ENCODE peak calls at places on chromosomes 1 and 21, in eight cellular contexts. U is MM.1S, S is HCT116, K is GM23338, E is fibroblast of lung, I is DND-41, R is K562, G is neural progenitor cell. F is an unnamed sample.

GRCh38 chr21:45545691-45546531 is 3.7 kb upstream of the SLC19A1 start:
- DNase-seq in I (no peak), S (no peak), K (no peak), G (no peak), R (no peak), U (no peak), E (no peak), F (no peak)

GRCh38 chr1:205497351-205497750 is 7.1 kb upstream of the CDK18 start:
- DNase-seq in U (no peak), R (no peak), S (no peak), E (no peak), G (no peak), K (no peak), I (no peak), F (no peak)

GRCh38 chr1:68049941-68050878 is at the start of gene DIRAS3:
- DNase-seq in S (peak; percentile 10), G (peak; percentile 37), U (peak; percentile 62), K (peak; percentile 44), R (no peak), E (peak; percentile 78), I (no peak), F (no peak)

GRCh38 chr1:59967141-59967697 is 40.6 kb upstream of the CYP2J2 start:
- DNase-seq in E (peak; percentile 73), I (no peak), K (no peak), G (peak; percentile 27), S (no peak), U (no peak), R (peak; percentile 50), F (no peak)

GRCh38 chr1:183711691-183712401 is 58.7 kb upstream of the APOBEC4 start:
- DNase-seq in G (peak; percentile 19), E (peak; percentile 77), U (no peak), I (no peak), S (no peak), R (no peak), K (no peak), F (peak; percentile 72)

GRCh38 chr1:151368745-151369610 is 3.5 kb downstream of the SELENBP1 start:
- DNase-seq in G (no peak), K (no peak), R (no peak), U (no peak), I (no peak), E (no peak), S (no peak), F (no peak)

GRCh38 chr1:61491497-61491896 is 233.4 kb downstream of the TM2D1 start:
- DNase-seq in E (peak; percentile 41), U (no peak), K (no peak), S (no peak), R (no peak), G (no peak), I (no peak), F (no peak)

GRCh38 chr1:83857108-83857507 is 141.8 kb downstream of the TTLL7 start:
- DNase-seq in E (peak; percentile 24), S (no peak), R (no peak), K (peak; percentile 23), G (peak; percentile 22), U (no peak), I (no peak), F (peak; percentile 36)

GRCh38 chr1:224621813-224622682 is 5.9 kb downstream of the CNIH3 start:
- DNase-seq in S (no peak), K (no peak), R (no peak), E (no peak), G (no peak), U (no peak), I (no peak), F (no peak)

GRCh38 chr1:14522331-14523241 is 75.9 kb upstream of the KAZN start:
- DNase-seq in G (peak; percentile 37), E (peak; percentile 90), R (peak; percentile 63), K (peak; percentile 55), I (no peak), S (no peak), U (no peak), F (no peak)

GRCh38 chr21:39029086-39029772 is 154.0 kb downstream of the PSMG1 start:
- DNase-seq in S (no peak), G (no peak), U (no peak), E (peak; percentile 48), K (no peak), I (no peak), R (no peak), F (no peak)

GRCh38 chr1:53572061-53572801 is 113.0 kb downstream of the DMRTB1 start:
- DNase-seq in R (no peak), S (peak; percentile 15), U (no peak), E (peak; percentile 66), G (peak; percentile 70), I (no peak), K (no peak), F (peak; percentile 73)

GRCh38 chr21:15124731-15125130 is 59.9 kb upstream of the NRIP1 start:
- DNase-seq in S (no peak), R (no peak), E (no peak), U (no peak), K (no peak), I (no peak), G (no peak), F (no peak)

GRCh38 chr1:208821939-208822338 is 577.8 kb upstream of the PLXNA2 start:
- DNase-seq in E (no peak), G (no peak), I (no peak), R (no peak), K (no peak), U (no peak), S (no peak), F (no peak)

GRCh38 chr1:24191860-24192259 is 4.8 kb upstream of the IFNLR1 start:
- DNase-seq in U (peak; percentile 36), I (no peak), E (peak; percentile 68), K (no peak), G (no peak), S (no peak), R (no peak), F (no peak)

GRCh38 chr1:71521655-71522264 is 440.9 kb upstream of the ZRANB2 start:
- DNase-seq in S (no peak), R (no peak), E (peak; percentile 32), G (peak; percentile 45), I (peak; percentile 59), K (peak; percentile 54), U (peak; percentile 53), F (peak; percentile 66)

GRCh38 chr1:26031903-26032220 is 10.3 kb downstream of the EXTL1 start:
- DNase-seq in K (no peak), G (no peak), R (no peak), E (no peak), U (no peak), I (no peak), S (no peak), F (no peak)

GRCh38 chr1:26028490-26028980 is 7.0 kb downstream of the EXTL1 start:
- DNase-seq in G (no peak), U (no peak), R (no peak), E (no peak), I (no peak), S (no peak), K (no peak), F (no peak)

GRCh38 chr1:26029054-26029863 is 7.7 kb downstream of the EXTL1 start:
- DNase-seq in I (no peak), S (no peak), E (no peak), G (no peak), K (no peak), U (no peak), R (peak; percentile 45), F (no peak)

GRCh38 chr1:26031196-26031902 is 9.8 kb downstream of the EXTL1 start:
- DNase-seq in U (no peak), R (no peak), S (no peak), G (no peak), K (no peak), I (no peak), E (peak; percentile 20), F (no peak)

DNA sequence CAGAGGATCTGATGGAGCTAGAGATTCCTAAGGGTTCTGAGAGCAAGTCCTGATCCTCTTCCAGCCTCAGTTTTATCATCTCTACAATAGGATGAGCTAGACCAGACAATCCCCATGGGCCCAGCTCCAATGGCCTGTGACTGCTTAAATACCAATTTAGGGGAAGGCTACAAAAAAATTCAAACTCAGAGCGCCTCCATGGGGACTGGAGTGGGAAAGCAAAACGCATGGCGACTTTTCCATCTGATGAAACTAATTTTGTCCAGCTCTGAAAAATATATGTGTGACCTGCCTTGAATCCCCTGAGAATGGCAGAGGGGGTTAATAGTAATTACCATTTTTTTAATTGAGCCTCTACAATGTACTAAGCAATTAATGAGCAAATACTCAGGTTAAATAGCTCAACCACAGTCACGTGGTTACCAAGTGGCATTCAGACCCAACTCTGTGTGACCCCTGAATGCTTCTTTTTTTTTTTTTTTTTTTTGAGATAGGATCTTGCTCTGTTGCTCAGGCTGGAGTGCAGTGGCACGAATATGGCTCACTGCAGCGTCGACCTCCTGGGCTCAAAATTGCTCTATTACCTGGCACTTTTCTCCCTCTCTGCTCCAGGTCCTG is 8.4 kb downstream of the EXTL1 start:
- DNase-seq in R (peak; percentile 58), K (peak; percentile 61), U (no peak), G (peak; percentile 33), S (no peak), I (no peak), E (no peak), F (peak; percentile 46)
- TF ChIP-seq CTCF in R (peak; percentile 71), K (peak; percentile 72), U (no peak), G (peak; percentile 49), S (peak; percentile 47), I (peak; percentile 22), E (peak; percentile 10), F (peak; percentile 49)

GRCh38 chr1:86154581-86155060 is 2.0 kb downstream of the COL24A1 start:
- DNase-seq in I (no peak), R (no peak), G (peak; percentile 54), S (no peak), E (peak; percentile 56), U (no peak), K (peak; percentile 57), F (peak; percentile 5)
- TF ChIP-seq EZH2 in I (no peak), R (no peak), G (no peak), S (no peak), E (no peak), U (no peak), K (no peak), F (no peak)

DNA sequence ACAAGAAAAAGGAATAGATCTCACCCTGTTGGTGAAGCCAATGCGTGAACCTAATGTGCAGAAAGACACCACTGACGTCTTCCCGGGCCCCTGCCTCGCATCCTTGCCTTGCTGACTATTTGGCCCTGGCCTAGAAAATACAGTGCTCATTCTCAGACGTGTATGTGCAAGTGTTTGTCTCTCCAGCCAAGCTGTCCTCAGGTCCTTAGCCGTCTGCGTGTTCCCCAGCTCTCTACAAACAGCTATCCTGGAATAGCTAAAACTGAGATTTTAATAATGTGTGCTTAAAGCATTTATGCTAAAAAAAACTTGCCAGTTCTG is 55.9 kb downstream of the IRF2BP2 start:
- DNase-seq in U (no peak), G (no peak), R (no peak), K (no peak), S (no peak), E (no peak), I (no peak), F (no peak)
- H3K27me3 ChIP-seq in U (no peaks in the 10 kb centered on the region), G (no peaks in the 10 kb centered on the region), R (no peaks in the 10 kb centered on the region), K (no peaks in the 10 kb centered on the region), S (no peaks in the 10 kb centered on the region), E (no peaks in the 10 kb centered on the region), I (no peaks in the 10 kb centered on the region), F (no peaks in the 10 kb centered on the region)

DNA sequence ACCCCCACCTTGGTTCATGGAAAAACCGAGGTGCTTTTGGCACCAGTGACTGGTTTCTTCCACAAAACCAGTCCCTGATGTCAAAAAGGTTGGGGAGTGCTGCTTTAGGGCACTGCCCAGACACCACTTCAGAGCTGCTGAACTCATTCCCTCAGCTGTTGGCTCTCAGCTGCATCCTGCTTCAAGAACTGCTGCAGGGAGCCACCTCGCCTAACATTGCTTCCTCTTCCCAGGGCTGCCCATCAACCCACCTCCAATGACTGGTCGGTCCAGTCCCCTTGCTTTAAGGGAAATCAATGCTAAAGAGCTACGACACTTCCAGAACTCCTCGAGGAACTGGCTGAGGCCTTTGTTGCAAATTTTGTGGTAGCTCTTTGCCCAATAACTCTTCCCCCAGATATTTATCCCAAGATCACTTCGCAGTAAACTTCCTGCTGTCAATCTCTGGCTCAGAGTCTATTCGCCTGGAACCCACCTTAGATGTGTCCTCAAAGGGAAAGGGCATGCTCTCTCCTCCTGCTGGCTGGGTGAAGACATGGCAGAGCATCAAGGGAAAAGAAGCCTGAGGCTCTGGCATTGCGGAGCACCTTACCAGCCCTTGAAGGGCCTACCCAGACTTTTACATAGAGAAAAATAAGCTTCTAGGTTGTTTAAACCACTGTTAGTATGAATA is 29.0 kb downstream of the C1orf52 start:
- DNase-seq in R (no peak), E (no peak), S (peak; percentile 29), I (peak; percentile 19), K (peak; percentile 60), U (no peak), G (peak; percentile 6), F (peak; percentile 36)
- TF ChIP-seq CTCF in R (peak; percentile 56), E (peak; percentile 36), S (peak; percentile 55), I (peak; percentile 49), K (peak; percentile 62), U (peak; percentile 26), G (peak; percentile 38), F (peak; percentile 50)

F was measured in A673.